ENCODE peak calls at places on chromosomes 4 and X, in six cellular contexts. X is tibial nerve, K is NCI-H1930, L is T-cell, F is D341Med, W is COLO829. B is an unnamed sample.

GRCh38 chr4:124449881-124450280 is 262.7 kb downstream of the ANKRD50 start:
- DNase-seq in X (no peak), K (no peak), L (no peak), F (no peak), W (no peak), B (no peak)

GRCh38 chr4:103996059-103996458 is 276.3 kb upstream of the TACR3 start:
- DNase-seq in X (no peak), K (no peak), L (no peak), F (peak), W (peak), B (no peak)

GRCh38 chr4:119861731-119862130 is 204.9 kb downstream of the MAD2L1 start:
- DNase-seq in X (no peak), K (no peak), L (no peak), F (no peak), W (no peak), B (no peak)

GRCh38 chr4:122224348-122224747 is 72.2 kb downstream of the BLTP1 start:
- DNase-seq in X (peak), K (no peak), L (no peak), F (peak), W (no peak), B (peak)

GRCh38 chrX:124045109-124045508 is 83.6 kb downstream of the STAG2 start:
- DNase-seq in X (no peak), K (no peak), L (no peak), F (no peak), W (no peak), B (no peak)

GRCh38 chrX:45621356-45622041 is 420.8 kb upstream of the DIPK2B start:
- DNase-seq in X (no peak), K (no peak), L (no peak), F (no peak), W (peak), B (no peak)

GRCh38 chrX:53481093-53481492 is 46.9 kb upstream of the HSD17B10 start:
- DNase-seq in X (no peak), K (no peak), L (no peak), F (no peak), W (no peak), B (peak)

GRCh38 chrX:1421433-1422134 is 29.7 kb upstream of the SLC25A6 start:
- DNase-seq in X (no peak), K (no peak), L (no peak), F (peak), W (no peak), B (no peak)

GRCh38 chr4:7235030-7235380 is 42.7 kb downstream of the SORCS2 start:
- DNase-seq in X (no peak), K (no peak), L (no peak), F (no peak), W (no peak), B (no peak)

GRCh38 chrX:36961590-36961989 is 46.6 kb upstream of the FAM47C start:
- DNase-seq in X (no peak), K (no peak), L (no peak), F (no peak), W (no peak), B (no peak)

GRCh38 chrX:153967536-153968214 is 3.9 kb downstream of the HCFC1 start:
- DNase-seq in X (no peak), K (no peak), L (no peak), F (no peak), W (no peak), B (peak)

GRCh38 chr4:93879919-93880318 is 51.4 kb downstream of the ATOH1 start:
- DNase-seq in X (no peak), K (no peak), L (no peak), F (no peak), W (no peak), B (no peak)

GRCh38 chr4:60934896-60935295 is 265.2 kb upstream of the ADGRL3 start:
- DNase-seq in X (no peak), K (no peak), L (no peak), F (no peak), W (no peak), B (no peak)

GRCh38 chrX:83185010-83185409 is 323.1 kb upstream of the POU3F4 start:
- DNase-seq in X (no peak), K (no peak), L (no peak), F (no peak), W (no peak), B (no peak)

GRCh38 chrX:31350808-31351074 is 278.9 kb upstream of the FTHL17 start:
- DNase-seq in X (no peak), K (no peak), L (no peak), F (no peak), W (no peak), B (no peak)

GRCh38 chr4:87399148-87399547 is 8.2 kb upstream of the HSD17B11 start:
- DNase-seq in X (no peak), K (no peak), L (no peak), F (no peak), W (no peak), B (no peak)

GRCh38 chrX:106862972-106863688 is 40.0 kb downstream of the RIPPLY1 start:
- DNase-seq in X (no peak), K (no peak), L (no peak), F (no peak), W (peak), B (no peak)

GRCh38 chrX:97266406-97267121 is 382.9 kb downstream of the RPA4 start:
- DNase-seq in X (no peak), K (no peak), L (no peak), F (no peak), W (no peak), B (no peak)

GRCh38 chrX:52422884-52423283 is 54.1 kb downstream of the XAGE2 start:
- DNase-seq in X (no peak), K (no peak), L (no peak), F (no peak), W (no peak), B (no peak)

B was measured in activated CD4-positive, alpha-beta memory T cell treated with anti-CD3 and anti-CD28 coated beads, Interleukin-2, amount 10 ng/mL, durations not matched to agents 7 days and 5 days.